ENCODE peak calls at places on chromosome 15, in nine cellular contexts. G is NAMALWA; T is NCI-H2029; O is CD8-positive, alpha-beta T cell; Q is activated naive CD4-positive, alpha-beta T cell; W is anterior cingulate cortex; A is lung microvascular endothelial cell; X is left cardiac atrium; V is DMS153. F is an unnamed sample.

GRCh38 chr15:58065011-58065444 is 483 bp downstream of the ALDH1A2 start:
- DNase-seq in Q (no peak), X (peak; percentile 54), W (no peak), A (peak; percentile 41), T (no peak), G (no peak), O (peak; percentile 48), V (no peak), F (no peak)

GRCh38 chr15:88834211-88834812 is 31.1 kb downstream of the ACAN start:
- DNase-seq in V (no peak), A (peak; percentile 32), G (no peak), W (peak; percentile 43), O (peak; percentile 55), X (peak; percentile 58), T (no peak), Q (no peak), F (peak; percentile 7)

GRCh38 chr15:75721923-75722870 is 9.5 kb upstream of the CSPG4 start:
- DNase-seq in V (no peak), A (peak; percentile 73), X (no peak), G (no peak), Q (no peak), O (no peak), T (no peak), W (no peak), F (no peak)

GRCh38 chr15:82843561-82843960 is 34.1 kb downstream of the WHAMM start:
- DNase-seq in W (no peak), G (peak; percentile 38), T (no peak), V (no peak), Q (no peak), O (no peak), X (no peak), A (no peak), F (no peak)

GRCh38 chr15:66462630-66463029 is 34.9 kb downstream of the SNAPC5 start:
- DNase-seq in V (no peak), X (no peak), T (no peak), Q (no peak), W (no peak), O (no peak), A (no peak), G (no peak), F (no peak)

GRCh38 chr15:99450896-99451358 is 114.9 kb upstream of the MEF2A start:
- DNase-seq in G (no peak), X (peak; percentile 91), A (peak; percentile 54), T (peak; percentile 46), Q (no peak), V (peak; percentile 9), O (peak; percentile 77), W (no peak), F (no peak)

GRCh38 chr15:75104804-75105557 is 81.6 kb downstream of the PPCDC start:
- DNase-seq in V (peak; percentile 59), Q (no peak), W (no peak), A (peak; percentile 97), X (no peak), T (peak; percentile 65), G (peak; percentile 60), O (no peak), F (peak; percentile 92)

GRCh38 chr15:101046826-101047225 is 127.7 kb downstream of the LRRK1 start:
- DNase-seq in W (no peak), X (no peak), O (no peak), T (no peak), A (no peak), Q (no peak), G (no peak), V (no peak), F (no peak)

GRCh38 chr15:96428742-96429141 is 98.2 kb downstream of the NR2F2 start:
- DNase-seq in O (no peak), W (no peak), V (no peak), T (no peak), Q (no peak), X (no peak), A (no peak), G (no peak), F (no peak)

GRCh38 chr15:58870451-58870850 is 63.0 kb downstream of the SLTM start:
- DNase-seq in T (no peak), O (no peak), Q (no peak), W (no peak), A (no peak), V (no peak), G (no peak), X (no peak), F (peak; percentile 45)

GRCh38 chr15:85639752-85640381 is 154.9 kb downstream of the KLHL25 start:
- DNase-seq in X (no peak), W (no peak), V (no peak), T (no peak), O (no peak), G (no peak), A (no peak), Q (no peak), F (no peak)

GRCh38 chr15:29822100-29822684 is at the start of gene TJP1:
- DNase-seq in W (peak; percentile 39), T (peak; percentile 34), G (no peak), A (peak; percentile 83), Q (no peak), V (peak; percentile 11), X (peak; percentile 87), O (no peak), F (no peak)

GRCh38 chr15:81851307-81851706 is 194.5 kb downstream of the MEX3B start:
- DNase-seq in A (no peak), X (no peak), G (no peak), W (no peak), V (no peak), O (no peak), Q (no peak), T (no peak), F (no peak)

GRCh38 chr15:58568157-58568571 is 136.4 kb downstream of the LIPC start:
- DNase-seq in W (no peak), X (peak; percentile 48), O (no peak), G (no peak), A (no peak), Q (no peak), T (peak; percentile 62), V (no peak), F (peak; percentile 71)

GRCh38 chr15:84588053-84588874 is 12.5 kb upstream of the ZSCAN2 start:
- DNase-seq in T (peak; percentile 65), X (peak; percentile 91), V (peak; percentile 17), A (peak; percentile 82), G (peak; percentile 91), O (peak; percentile 90), Q (peak; percentile 66), W (peak; percentile 64), F (peak; percentile 78)

GRCh38 chr15:52558196-52558595 is 10.6 kb downstream of the ARPP19 start:
- DNase-seq in W (no peak), X (no peak), V (no peak), A (no peak), Q (no peak), T (no peak), G (no peak), O (no peak), F (no peak)

GRCh38 chr15:70319466-70319865 is 221.7 kb upstream of the TLE3 start:
- DNase-seq in V (no peak), X (no peak), T (no peak), Q (no peak), G (peak; percentile 72), O (no peak), W (no peak), A (no peak), F (no peak)

F was measured in AML-193.